ENCODE peak calls at places on chromosomes 1 and 21, in nine cellular contexts. P is PC-9, T is pancreas, W is A549, M is esophagus muscularis mucosa, Z is OCI-LY7, N is thoracic aorta, J is lower lobe of right lung, Q is Peyer's patch. F is an unnamed sample.

GRCh38 chr1:205493241-205494085 is 11.0 kb upstream of the CDK18 start:
- DNase-seq in P (peak; percentile 66), T (no peak), W (no peak), M (no peak), Z (no peak), N (peak; percentile 29), J (no peak), Q (no peak), F (no peak)

GRCh38 chr1:237972186-237972585 is 81.5 kb upstream of the ZP4 start:
- DNase-seq in P (no peak), T (no peak), W (no peak), M (no peak), Z (no peak), N (no peak), J (no peak), Q (no peak), F (no peak)

GRCh38 chr1:199362996-199363395 is 664.5 kb upstream of the NR5A2 start:
- DNase-seq in P (no peak), T (no peak), W (no peak), M (no peak), Z (no peak), N (no peak), J (no peak), Q (no peak), F (no peak)

GRCh38 chr1:39398278-39399010 is 93.0 kb upstream of the BMP8A start:
- DNase-seq in P (peak; percentile 100), T (peak; percentile 49), W (peak; percentile 93), M (no peak), Z (no peak), N (peak; percentile 60), J (peak; percentile 68), Q (no peak), F (peak; percentile 12)

GRCh38 chr1:159009704-159010361 is at the start of gene IFI16:
- DNase-seq in P (no peak), T (peak; percentile 47), W (peak; percentile 19), M (no peak), Z (peak; percentile 80), N (peak; percentile 55), J (no peak), Q (peak; percentile 73), F (peak; percentile 49)

GRCh38 chr21:41402231-41402630 is 23.8 kb upstream of the MX1 start:
- DNase-seq in P (no peak), T (no peak), W (no peak), M (no peak), Z (no peak), N (no peak), J (no peak), Q (no peak), F (no peak)

GRCh38 chr1:54376085-54377039 is 29.8 kb downstream of the SSBP3 start:
- DNase-seq in P (no peak), T (no peak), W (no peak), M (no peak), Z (peak; percentile 72), N (no peak), J (no peak), Q (peak; percentile 55), F (no peak)

GRCh38 chr1:192506741-192507155 is 68.8 kb upstream of the RGS1 start:
- DNase-seq in P (no peak), T (no peak), W (peak; percentile 34), M (no peak), Z (peak; percentile 60), N (no peak), J (no peak), Q (no peak), F (no peak)

GRCh38 chr1:189628857-189629256 is 848.8 kb downstream of the BRINP3 start:
- DNase-seq in P (no peak), T (no peak), W (no peak), M (no peak), Z (no peak), N (no peak), J (no peak), Q (no peak), F (no peak)

GRCh38 chr1:93033785-93034184 is 45.3 kb upstream of the MTF2 start:
- DNase-seq in P (no peak), T (no peak), W (no peak), M (no peak), Z (peak; percentile 77), N (no peak), J (no peak), Q (no peak), F (no peak)

DNA sequence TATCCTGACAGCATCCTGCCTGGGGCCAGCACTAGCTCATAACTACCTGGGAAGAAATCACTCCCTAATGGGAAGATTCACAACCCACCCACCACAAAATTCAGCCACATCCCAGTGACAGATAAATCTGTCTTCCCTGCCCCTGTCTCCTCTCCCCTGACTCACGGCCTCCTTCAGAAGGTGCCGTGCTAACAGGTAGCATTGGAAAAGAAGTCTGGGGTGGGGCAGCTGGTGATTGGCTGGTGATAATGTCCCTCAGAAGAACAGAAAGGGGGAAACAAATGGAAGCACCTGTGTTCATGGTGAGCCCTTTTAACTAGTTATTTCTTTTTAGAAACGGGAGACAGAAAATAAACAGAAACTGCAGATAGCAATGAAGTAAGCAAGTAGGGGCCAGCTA is 29.1 kb downstream of the ITPKB start:
- DNase-seq in P (no peak), T (no peak), W (no peak), M (no peak), Z (no peak), N (no peak), J (no peak), Q (no peak), F (no peak)
- H3K27ac ChIP-seq in P (no peak overlapping the region), T (no peak overlapping the region), W (no peak overlapping the region), M (no peak overlapping the region), Z (peak overlapping the region; percentile 99), N (no peak overlapping the region), J (peak overlapping the region; percentile 29), Q (peak overlapping the region; percentile 38), F (peak overlapping the region; percentile 75)

GRCh38 chr1:115679141-115679611 is 37.4 kb downstream of the VANGL1 start:
- DNase-seq in P (peak; percentile 93), T (no peak), W (no peak), M (no peak), Z (no peak), N (no peak), J (no peak), Q (no peak), F (no peak)

GRCh38 chr1:115677172-115677542 is 35.4 kb downstream of the VANGL1 start:
- DNase-seq in P (peak; percentile 69), T (no peak), W (no peak), M (no peak), Z (no peak), N (no peak), J (no peak), Q (no peak), F (no peak)

GRCh38 chr1:115676498-115677171 is 34.9 kb downstream of the VANGL1 start:
- DNase-seq in P (no peak), T (no peak), W (no peak), M (no peak), Z (no peak), N (no peak), J (no peak), Q (no peak), F (no peak)

GRCh38 chr1:115678141-115678540 is 36.4 kb downstream of the VANGL1 start:
- DNase-seq in P (no peak), T (no peak), W (no peak), M (no peak), Z (no peak), N (no peak), J (no peak), Q (no peak), F (no peak)

GRCh38 chr1:115677570-115677969 is 35.8 kb downstream of the VANGL1 start:
- DNase-seq in P (no peak), T (no peak), W (no peak), M (no peak), Z (no peak), N (no peak), J (no peak), Q (no peak), F (no peak)
- TF ChIP-seq CTCF in P (no peak), T (no peak), W (no peak), M (no peak), Z (no peak), N (no peak), J (peak; percentile 8), Q (no peak), F (no peak)

GRCh38 chr1:34066921-34067603 is 98.0 kb downstream of the CSMD2 start:
- DNase-seq in P (no peak), T (no peak), W (no peak), M (no peak), Z (no peak), N (no peak), J (no peak), Q (no peak), F (no peak)
- H3K9me3 ChIP-seq in P (no peaks in the 10 kb centered on the region), T (no peaks in the 10 kb centered on the region), W (no peaks in the 10 kb centered on the region), M (no peaks in the 10 kb centered on the region), Z (no peaks in the 10 kb centered on the region), N (no peaks in the 10 kb centered on the region), J (no peaks in the 10 kb centered on the region), Q (no peaks in the 10 kb centered on the region), F (no peaks in the 10 kb centered on the region)

DNA sequence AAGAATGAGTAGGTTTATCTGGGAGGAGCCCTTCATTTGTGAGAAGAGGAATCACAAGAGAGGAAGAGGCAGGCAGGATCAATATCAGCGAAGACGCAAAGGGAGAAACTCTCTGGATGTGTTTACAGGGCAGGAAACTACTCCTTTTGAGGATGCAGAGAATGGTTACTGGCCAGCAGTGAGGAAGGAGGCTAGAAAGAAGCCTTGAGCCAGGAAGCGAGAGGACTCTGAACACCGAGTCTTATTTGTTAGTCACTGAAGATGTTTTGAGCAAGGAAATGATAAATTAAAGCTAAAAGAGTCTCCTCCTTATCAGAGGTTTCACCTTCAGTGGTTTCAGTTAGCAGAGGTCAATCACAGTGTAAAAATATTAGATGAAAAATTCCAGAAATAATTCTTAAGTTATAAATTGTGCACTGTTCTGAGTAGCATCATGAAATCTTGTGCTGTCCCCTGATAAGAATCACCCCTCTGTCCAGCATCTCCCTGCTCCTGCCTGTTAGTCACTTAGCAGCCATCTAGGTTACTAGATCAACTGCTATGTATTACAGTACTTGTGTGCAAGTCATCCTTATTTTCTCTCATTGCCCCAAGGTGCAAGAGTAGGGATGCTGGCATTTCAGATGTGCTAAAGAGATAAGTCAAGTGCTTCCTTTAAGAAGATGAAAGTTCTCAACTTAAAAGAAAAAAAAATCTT is 43.5 kb downstream of the WLS start:
- DNase-seq in P (peak; percentile 53), T (no peak), W (no peak), M (no peak), Z (no peak), N (no peak), J (no peak), Q (no peak), F (no peak)
- H3K27ac ChIP-seq in P (no peak overlapping the region), T (no peak overlapping the region), W (no peak overlapping the region), M (peak overlapping the region; percentile 78), Z (no peak overlapping the region), N (no peak overlapping the region), J (no peak overlapping the region), Q (no peak overlapping the region), F (no peak overlapping the region)

DNA sequence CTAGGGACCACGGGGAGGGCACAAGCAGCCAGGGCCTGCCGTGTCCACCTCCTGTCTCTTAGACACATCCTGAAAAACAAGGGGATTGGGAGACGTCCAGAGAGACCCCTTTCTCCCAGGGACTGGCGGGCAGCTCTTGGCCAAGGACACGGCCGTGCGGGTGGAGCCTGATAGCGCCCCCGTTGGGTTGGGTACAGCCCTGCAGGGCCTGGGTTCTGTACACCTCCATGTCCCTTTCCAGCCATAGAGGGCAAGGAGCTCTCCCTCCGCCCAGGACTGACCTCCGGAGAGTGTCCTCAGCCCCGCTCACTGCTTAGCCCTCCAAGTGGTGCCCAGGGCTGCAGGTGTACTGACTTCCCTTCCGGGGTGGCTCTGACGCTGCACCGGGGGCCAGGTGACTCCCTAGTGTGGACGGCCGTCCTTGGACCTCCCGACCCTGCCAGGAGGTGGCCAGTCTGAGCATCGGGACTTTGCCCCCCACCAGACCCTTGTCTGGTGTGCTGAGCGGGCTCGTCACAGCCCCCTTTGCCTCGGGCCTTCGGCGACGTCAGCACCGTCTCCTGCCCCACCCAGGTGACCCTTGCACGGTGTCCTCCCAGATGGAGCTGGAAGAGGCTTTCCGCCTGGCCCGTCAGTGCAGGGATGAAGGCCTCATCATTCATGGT is 5.8 kb downstream of the PRKCZ start:
- DNase-seq in P (no peak), T (no peak), W (no peak), M (no peak), Z (no peak), N (no peak), J (no peak), Q (no peak), F (no peak)
- TF ChIP-seq CTCF in P (no peak), T (no peak), W (no peak), M (no peak), Z (peak; percentile 32), N (no peak), J (no peak), Q (no peak), F (no peak)

F was measured in CD4-positive, alpha-beta T cell.